ENCODE peak calls at places on chromosomes 2 and 18, in six cellular contexts. One of them, this sample, is unnamed.

GRCh38 chr2:225670111-225670974 is 270.8 kb downstream of the NYAP2 start:
- DNase-seq in HFF-Myc: peak
- DNase-seq in endodermal cell: no peak
- DNase-seq in SK-N-SH: peak
- DNase-seq in transverse colon: no peak
- DNase-seq in heart left ventricle: no peak
- DNase-seq in this sample: peak

GRCh38 chr2:11681722-11682589 is 12.0 kb upstream of the NTSR2 start:
- DNase-seq in HFF-Myc: no peak
- DNase-seq in endodermal cell: peak
- DNase-seq in SK-N-SH: peak
- DNase-seq in transverse colon: peak
- DNase-seq in heart left ventricle: no peak
- DNase-seq in this sample: no peak

GRCh38 chr2:44767691-44768090 is 173.8 kb upstream of the SIX3 start:
- DNase-seq in HFF-Myc: no peak
- DNase-seq in endodermal cell: no peak
- DNase-seq in SK-N-SH: no peak
- DNase-seq in transverse colon: no peak
- DNase-seq in heart left ventricle: no peak
- DNase-seq in this sample: no peak

GRCh38 chr2:106065983-106066826 is 127.9 kb downstream of the UXS1 start:
- DNase-seq in HFF-Myc: no peak
- DNase-seq in endodermal cell: peak
- DNase-seq in SK-N-SH: peak
- DNase-seq in transverse colon: no peak
- DNase-seq in heart left ventricle: no peak
- DNase-seq in this sample: no peak

GRCh38 chr2:15772681-15773080 is 167.7 kb upstream of the MYCN start:
- DNase-seq in HFF-Myc: no peak
- DNase-seq in endodermal cell: no peak
- DNase-seq in SK-N-SH: no peak
- DNase-seq in transverse colon: no peak
- DNase-seq in heart left ventricle: no peak
- DNase-seq in this sample: no peak

GRCh38 chr2:25814681-25815080 is 63.6 kb downstream of the ASXL2 start:
- DNase-seq in HFF-Myc: no peak
- DNase-seq in endodermal cell: no peak
- DNase-seq in SK-N-SH: no peak
- DNase-seq in transverse colon: no peak
- DNase-seq in heart left ventricle: no peak
- DNase-seq in this sample: no peak

GRCh38 chr18:62329676-62330454 is 4.8 kb downstream of the TNFRSF11A start:
- DNase-seq in HFF-Myc: no peak
- DNase-seq in endodermal cell: no peak
- DNase-seq in SK-N-SH: no peak
- DNase-seq in transverse colon: peak
- DNase-seq in heart left ventricle: peak
- DNase-seq in this sample: no peak

GRCh38 chr2:27042159-27042661 is 9.3 kb upstream of the AGBL5 start:
- DNase-seq in HFF-Myc: no peak
- DNase-seq in endodermal cell: no peak
- DNase-seq in SK-N-SH: no peak
- DNase-seq in transverse colon: no peak
- DNase-seq in heart left ventricle: no peak
- DNase-seq in this sample: no peak

GRCh38 chr2:105785095-105785847 is 40.6 kb downstream of the NCK2 start:
- DNase-seq in HFF-Myc: no peak
- DNase-seq in endodermal cell: no peak
- DNase-seq in SK-N-SH: no peak
- DNase-seq in transverse colon: no peak
- DNase-seq in heart left ventricle: no peak
- DNase-seq in this sample: no peak

GRCh38 chr2:162556996-162557395 is 213.1 kb downstream of the GCA start:
- DNase-seq in HFF-Myc: no peak
- DNase-seq in endodermal cell: no peak
- DNase-seq in SK-N-SH: no peak
- DNase-seq in transverse colon: no peak
- DNase-seq in heart left ventricle: no peak
- DNase-seq in this sample: no peak

GRCh38 chr2:172639823-172640222 is 83.9 kb downstream of the PDK1 start:
- DNase-seq in HFF-Myc: peak
- DNase-seq in endodermal cell: no peak
- DNase-seq in SK-N-SH: no peak
- DNase-seq in transverse colon: no peak
- DNase-seq in heart left ventricle: no peak
- DNase-seq in this sample: peak

GRCh38 chr2:83531211-83531610 is 927.9 kb downstream of the SUCLG1 start:
- DNase-seq in HFF-Myc: no peak
- DNase-seq in endodermal cell: no peak
- DNase-seq in SK-N-SH: no peak
- DNase-seq in transverse colon: no peak
- DNase-seq in heart left ventricle: no peak
- DNase-seq in this sample: no peak

GRCh38 chr2:183416741-183417140 is 292.5 kb downstream of the NUP35 start:
- DNase-seq in HFF-Myc: no peak
- DNase-seq in endodermal cell: peak
- DNase-seq in SK-N-SH: no peak
- DNase-seq in transverse colon: no peak
- DNase-seq in heart left ventricle: no peak
- DNase-seq in this sample: no peak

GRCh38 chr2:231162036-231162345 is 36.4 kb upstream of the ARMC9 start:
- DNase-seq in HFF-Myc: peak
- DNase-seq in endodermal cell: no peak
- DNase-seq in SK-N-SH: no peak
- DNase-seq in transverse colon: no peak
- DNase-seq in heart left ventricle: no peak
- DNase-seq in this sample: peak

GRCh38 chr2:204849887-204850286 is 304.6 kb downstream of the PARD3B start:
- DNase-seq in HFF-Myc: no peak
- DNase-seq in endodermal cell: no peak
- DNase-seq in SK-N-SH: no peak
- DNase-seq in transverse colon: no peak
- DNase-seq in heart left ventricle: no peak
- DNase-seq in this sample: no peak

GRCh38 chr18:21112140-21112473 is 494 bp upstream of the ROCK1 start:
- DNase-seq in HFF-Myc: no peak
- DNase-seq in endodermal cell: no peak
- DNase-seq in SK-N-SH: no peak
- DNase-seq in transverse colon: no peak
- DNase-seq in heart left ventricle: no peak
- DNase-seq in this sample: no peak

GRCh38 chr2:84963692-84964405 is 7.1 kb upstream of the KCMF1 start:
- DNase-seq in HFF-Myc: no peak
- DNase-seq in endodermal cell: no peak
- DNase-seq in SK-N-SH: no peak
- DNase-seq in transverse colon: no peak
- DNase-seq in heart left ventricle: no peak
- DNase-seq in this sample: peak

GRCh38 chr2:83196225-83196624 is 1262.9 kb downstream of the SUCLG1 start:
- DNase-seq in HFF-Myc: peak
- DNase-seq in endodermal cell: no peak
- DNase-seq in SK-N-SH: peak
- DNase-seq in transverse colon: no peak
- DNase-seq in heart left ventricle: no peak
- DNase-seq in this sample: peak

GRCh38 chr18:32922951-32923430 is 150.2 kb upstream of the KLHL14 start:
- DNase-seq in HFF-Myc: no peak
- DNase-seq in endodermal cell: no peak
- DNase-seq in SK-N-SH: no peak
- DNase-seq in transverse colon: no peak
- DNase-seq in heart left ventricle: no peak
- DNase-seq in this sample: no peak

GRCh38 chr2:201933792-201934229 is 99.8 kb upstream of the FZD7 start:
- DNase-seq in HFF-Myc: no peak
- DNase-seq in endodermal cell: peak
- DNase-seq in SK-N-SH: peak
- DNase-seq in transverse colon: no peak
- DNase-seq in heart left ventricle: no peak
- DNase-seq in this sample: peak

GRCh38 chr2:203280428-203281064 is 41.7 kb downstream of the CYP20A1 start:
- DNase-seq in HFF-Myc: no peak
- DNase-seq in endodermal cell: no peak
- DNase-seq in SK-N-SH: no peak
- DNase-seq in transverse colon: no peak
- DNase-seq in heart left ventricle: no peak
- DNase-seq in this sample: peak

GRCh38 chr18:63604791-63605567 is 17.8 kb downstream of the SERPINB13 start:
- DNase-seq in HFF-Myc: peak
- DNase-seq in endodermal cell: no peak
- DNase-seq in SK-N-SH: no peak
- DNase-seq in transverse colon: no peak
- DNase-seq in heart left ventricle: no peak
- DNase-seq in this sample: no peak

GRCh38 chr2:209790066-209790728 is 18.6 kb downstream of the UNC80 start:
- DNase-seq in HFF-Myc: no peak
- DNase-seq in endodermal cell: no peak
- DNase-seq in SK-N-SH: no peak
- DNase-seq in transverse colon: no peak
- DNase-seq in heart left ventricle: no peak
- DNase-seq in this sample: no peak
- H3K4me3 ChIP-seq in HFF-Myc: no peak
- H3K4me3 ChIP-seq in endodermal cell: no peak
- H3K4me3 ChIP-seq in SK-N-SH: no peak
- H3K4me3 ChIP-seq in transverse colon: no peak
- H3K4me3 ChIP-seq in heart left ventricle: peak
- H3K4me3 ChIP-seq in this sample: no peak

DNA sequence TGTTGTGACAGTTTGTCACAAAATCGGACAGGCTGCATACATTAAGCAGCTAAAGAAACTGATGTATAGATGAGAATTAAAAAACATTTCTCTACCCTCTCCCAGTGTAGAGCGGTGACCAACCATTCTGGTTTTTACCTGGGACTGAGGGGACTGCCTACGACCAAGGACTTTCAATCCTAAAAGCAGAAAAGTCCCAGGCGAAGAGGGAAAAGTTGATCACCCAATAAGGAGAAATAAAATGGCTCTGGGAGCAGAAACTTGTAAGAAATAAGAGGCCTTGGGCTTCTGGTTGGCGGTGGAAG is 30.9 kb upstream of the YPEL5 start:
- DNase-seq in HFF-Myc: no peak
- DNase-seq in endodermal cell: no peak
- DNase-seq in SK-N-SH: no peak
- DNase-seq in transverse colon: no peak
- DNase-seq in heart left ventricle: no peak
- DNase-seq in this sample: no peak
- TF ChIP-seq CTCF in HFF-Myc: no peak
- TF ChIP-seq CTCF in endodermal cell: no peak
- TF ChIP-seq CTCF in SK-N-SH: no peak
- TF ChIP-seq CTCF in transverse colon: no peak
- TF ChIP-seq CTCF in heart left ventricle: no peak
- TF ChIP-seq CTCF in this sample: no peak

GRCh38 chr18:25350561-25351201 is 1.3 kb downstream of the ZNF521 start:
- DNase-seq in HFF-Myc: no peak
- DNase-seq in endodermal cell: peak
- DNase-seq in SK-N-SH: peak
- DNase-seq in transverse colon: peak
- DNase-seq in heart left ventricle: peak
- DNase-seq in this sample: peak

GRCh38 chr18:25351280-25351772 is 640 bp downstream of the ZNF521 start:
- DNase-seq in HFF-Myc: no peak
- DNase-seq in endodermal cell: no peak
- DNase-seq in SK-N-SH: no peak
- DNase-seq in transverse colon: no peak
- DNase-seq in heart left ventricle: no peak
- DNase-seq in this sample: no peak

GRCh38 chr18:25349131-25349925 is 2.6 kb downstream of the ZNF521 start:
- DNase-seq in HFF-Myc: peak
- DNase-seq in endodermal cell: peak
- DNase-seq in SK-N-SH: peak
- DNase-seq in transverse colon: peak
- DNase-seq in heart left ventricle: peak
- DNase-seq in this sample: peak

GRCh38 chr18:25349926-25350560 is 1.9 kb downstream of the ZNF521 start:
- DNase-seq in HFF-Myc: no peak
- DNase-seq in endodermal cell: no peak
- DNase-seq in SK-N-SH: peak
- DNase-seq in transverse colon: no peak
- DNase-seq in heart left ventricle: no peak
- DNase-seq in this sample: no peak

DNA sequence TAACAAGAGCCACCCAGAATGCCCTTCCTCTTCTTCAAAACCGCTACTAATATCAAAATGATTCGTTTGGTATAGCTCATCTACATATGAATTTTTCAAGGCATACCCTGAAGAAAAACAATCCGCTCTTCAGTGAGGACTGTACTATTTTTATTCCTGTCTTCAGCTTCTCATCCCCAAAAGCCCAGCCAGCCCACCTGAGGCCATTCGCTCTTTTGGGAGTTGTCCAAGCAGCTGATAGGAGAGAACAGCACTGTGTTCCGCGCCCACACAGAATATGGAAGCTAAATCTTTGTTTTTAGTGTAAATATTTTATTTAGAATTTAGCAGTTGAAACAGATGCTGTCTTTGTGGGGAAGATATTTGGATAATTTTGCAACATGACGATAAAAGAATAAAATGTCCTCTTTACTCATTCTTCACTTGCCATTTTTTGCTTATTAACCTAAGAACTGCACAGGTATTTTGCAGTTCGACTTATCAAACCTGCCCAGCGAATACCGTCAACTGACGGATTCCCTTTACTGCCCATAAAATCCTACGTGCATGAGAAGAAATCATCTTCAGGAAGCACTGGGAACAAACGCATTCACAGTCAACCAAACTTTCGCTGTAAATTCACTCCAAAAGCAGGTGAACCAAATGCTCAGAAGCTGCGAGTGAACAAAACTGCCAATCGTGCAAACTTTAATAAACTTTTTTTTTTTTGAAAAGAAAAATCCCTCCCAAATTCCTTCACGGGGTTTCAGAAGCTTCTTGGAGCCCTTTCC is 3.4 kb downstream of the ZNF521 start:
- DNase-seq in HFF-Myc: no peak
- DNase-seq in endodermal cell: no peak
- DNase-seq in SK-N-SH: no peak
- DNase-seq in transverse colon: no peak
- DNase-seq in heart left ventricle: no peak
- DNase-seq in this sample: no peak
- H3K4me3 ChIP-seq in HFF-Myc: peak
- H3K4me3 ChIP-seq in endodermal cell: peak
- H3K4me3 ChIP-seq in SK-N-SH: peak
- H3K4me3 ChIP-seq in transverse colon: peak
- H3K4me3 ChIP-seq in heart left ventricle: peak
- H3K4me3 ChIP-seq in this sample: peak

DNA sequence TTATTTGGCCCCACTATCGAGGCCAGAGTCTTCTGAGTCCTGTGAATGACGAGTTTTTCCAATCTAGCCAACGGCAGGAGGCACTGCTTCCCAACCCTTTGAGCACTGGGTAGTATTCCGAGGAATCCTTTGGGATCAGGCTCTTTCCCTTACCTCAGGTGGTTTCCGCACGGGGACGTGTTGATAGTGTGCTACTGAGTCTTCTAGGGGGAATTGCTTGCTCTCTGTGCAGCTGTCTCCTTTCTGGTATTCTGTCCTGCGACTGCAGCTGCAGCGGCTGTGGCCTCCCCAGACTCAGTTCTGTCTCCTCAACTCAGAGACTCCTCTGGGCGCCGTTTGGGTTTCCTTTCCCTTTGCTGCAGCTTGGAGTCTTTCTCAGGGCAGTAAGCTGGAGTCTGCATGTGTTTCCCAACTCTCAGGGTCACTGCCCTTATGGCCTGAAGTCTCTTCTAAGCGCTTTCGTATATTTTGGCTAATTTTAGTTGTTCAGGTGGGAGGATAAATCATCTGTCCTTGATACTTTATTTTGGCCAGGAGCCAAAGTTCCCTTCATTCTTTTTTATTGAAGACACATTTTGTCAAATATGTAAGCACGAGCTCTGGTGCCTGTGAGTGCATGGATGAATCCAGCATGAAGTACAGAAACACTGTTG is 118.4 kb downstream of the MAP4K4 start:
- DNase-seq in HFF-Myc: no peak
- DNase-seq in endodermal cell: no peak
- DNase-seq in SK-N-SH: no peak
- DNase-seq in transverse colon: no peak
- DNase-seq in heart left ventricle: no peak
- DNase-seq in this sample: no peak
- TF ChIP-seq CTCF in HFF-Myc: peak
- TF ChIP-seq CTCF in endodermal cell: peak
- TF ChIP-seq CTCF in SK-N-SH: no peak
- TF ChIP-seq CTCF in transverse colon: no peak
- TF ChIP-seq CTCF in heart left ventricle: no peak
- TF ChIP-seq CTCF in this sample: no peak